ENCODE peak calls at places on chromosomes 13 and 19, in four cellular contexts. One of them, this sample, is unnamed. For H3K4me1, the result is how much of the 10 kb centered on the place peaks cover.

GRCh38 chr13:19984430-19985218 is 26.1 kb downstream of the ZMYM2 start:
- DNase-seq in GM23248: peak
- DNase-seq in neural progenitor cell: peak
- DNase-seq in IMR-90: peak
- DNase-seq in this sample: peak

GRCh38 chr13:106987435-106987800 is 419.5 kb upstream of the ARGLU1 start:
- DNase-seq in GM23248: no peak
- DNase-seq in neural progenitor cell: no peak
- DNase-seq in IMR-90: no peak
- DNase-seq in this sample: no peak

GRCh38 chr13:27978301-27978968 is 9.3 kb upstream of the CDX2 start:
- DNase-seq in GM23248: no peak
- DNase-seq in neural progenitor cell: peak
- DNase-seq in IMR-90: no peak
- DNase-seq in this sample: no peak

GRCh38 chr19:46818812-46819211 is 30.4 kb upstream of the SLC1A5 start:
- DNase-seq in GM23248: peak
- DNase-seq in neural progenitor cell: no peak
- DNase-seq in IMR-90: peak
- DNase-seq in this sample: peak

GRCh38 chr13:113843864-113844556 is 19.9 kb downstream of the GAS6 start:
- DNase-seq in GM23248: no peak
- DNase-seq in neural progenitor cell: no peak
- DNase-seq in IMR-90: no peak
- DNase-seq in this sample: no peak

GRCh38 chr13:113671066-113672001 is 4.3 kb downstream of the GRK1 start:
- DNase-seq in GM23248: no peak
- DNase-seq in neural progenitor cell: no peak
- DNase-seq in IMR-90: no peak
- DNase-seq in this sample: no peak

GRCh38 chr13:18971576-18972219 is 209.9 kb downstream of the TUBA3C start:
- DNase-seq in GM23248: no peak
- DNase-seq in neural progenitor cell: no peak
- DNase-seq in IMR-90: no peak
- DNase-seq in this sample: no peak

GRCh38 chr19:13843104-13843921 is 33.6 kb upstream of the NANOS3 start:
- DNase-seq in GM23248: peak
- DNase-seq in neural progenitor cell: peak
- DNase-seq in IMR-90: peak
- DNase-seq in this sample: peak

GRCh38 chr19:10430505-10431253 is 10.3 kb downstream of the PDE4A start:
- DNase-seq in GM23248: peak
- DNase-seq in neural progenitor cell: peak
- DNase-seq in IMR-90: peak
- DNase-seq in this sample: peak

GRCh38 chr13:22964245-22964966 is 216.4 kb upstream of the SGCG start:
- DNase-seq in GM23248: no peak
- DNase-seq in neural progenitor cell: no peak
- DNase-seq in IMR-90: no peak
- DNase-seq in this sample: no peak

GRCh38 chr19:32345261-32346207 is at the start of gene ZNF507:
- DNase-seq in GM23248: peak
- DNase-seq in neural progenitor cell: peak
- DNase-seq in IMR-90: peak
- DNase-seq in this sample: peak

GRCh38 chr13:110421696-110422395 is 114.8 kb downstream of the COL4A2 start:
- DNase-seq in GM23248: no peak
- DNase-seq in neural progenitor cell: no peak
- DNase-seq in IMR-90: peak
- DNase-seq in this sample: no peak

GRCh38 chr19:55466246-55466614 is 1.7 kb upstream of the C19orf85 start:
- DNase-seq in GM23248: no peak
- DNase-seq in neural progenitor cell: no peak
- DNase-seq in IMR-90: no peak
- DNase-seq in this sample: no peak

GRCh38 chr13:33015791-33016323 is 366 bp upstream of the KL start:
- DNase-seq in GM23248: peak
- DNase-seq in neural progenitor cell: peak
- DNase-seq in IMR-90: no peak
- DNase-seq in this sample: no peak

GRCh38 chr13:101624210-101624922 is 171.9 kb downstream of the ITGBL1 start:
- DNase-seq in GM23248: no peak
- DNase-seq in neural progenitor cell: peak
- DNase-seq in IMR-90: peak
- DNase-seq in this sample: no peak

GRCh38 chr19:8150178-8150865 is 930 bp upstream of the FBN3 start:
- DNase-seq in GM23248: no peak
- DNase-seq in neural progenitor cell: no peak
- DNase-seq in IMR-90: no peak
- DNase-seq in this sample: no peak
- H3K4me1 ChIP-seq in GM23248: under half
- H3K4me1 ChIP-seq in neural progenitor cell: under half
- H3K4me1 ChIP-seq in IMR-90: under half
- H3K4me1 ChIP-seq in this sample: under half

GRCh38 chr13:49347650-49348385 is 96.0 kb downstream of the CAB39L start:
- DNase-seq in GM23248: no peak
- DNase-seq in neural progenitor cell: no peak
- DNase-seq in IMR-90: no peak
- DNase-seq in this sample: no peak
- H3K9ac ChIP-seq in GM23248: no peak
- H3K9ac ChIP-seq in neural progenitor cell: no peak
- H3K9ac ChIP-seq in IMR-90: no peak
- H3K9ac ChIP-seq in this sample: no peak

GRCh38 chr13:35731471-35731870 is 255.0 kb upstream of the MAB21L1 start:
- DNase-seq in GM23248: no peak
- DNase-seq in neural progenitor cell: no peak
- DNase-seq in IMR-90: no peak
- DNase-seq in this sample: no peak
- H3K4me1 ChIP-seq in GM23248: under half
- H3K4me1 ChIP-seq in neural progenitor cell: under half
- H3K4me1 ChIP-seq in IMR-90: under half
- H3K4me1 ChIP-seq in this sample: under half

DNA sequence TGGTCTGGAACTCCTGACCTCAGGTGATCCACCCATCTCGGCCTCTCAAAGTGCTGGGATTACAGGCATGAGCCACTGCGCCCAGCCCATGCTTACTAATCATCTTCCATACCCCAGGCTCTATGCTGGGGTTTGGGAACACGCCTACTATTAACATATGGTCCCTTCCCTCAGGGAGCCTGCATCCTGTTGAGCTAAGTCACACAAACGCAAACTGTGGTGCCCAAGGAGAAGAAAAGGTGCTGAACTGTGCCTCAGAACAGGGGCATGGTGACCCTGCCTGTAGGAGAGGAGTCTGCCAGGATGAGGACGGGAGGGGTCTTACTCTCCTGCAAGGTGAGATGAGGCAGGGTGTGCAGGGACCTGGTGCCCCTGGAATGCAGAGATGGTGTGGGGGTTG is 5.6 kb downstream of the MICOS13 start:
- DNase-seq in GM23248: no peak
- DNase-seq in neural progenitor cell: no peak
- DNase-seq in IMR-90: no peak
- DNase-seq in this sample: no peak
- H3K9ac ChIP-seq in GM23248: no peak
- H3K9ac ChIP-seq in neural progenitor cell: no peak
- H3K9ac ChIP-seq in IMR-90: no peak
- H3K9ac ChIP-seq in this sample: no peak

GRCh38 chr19:38674388-38675133 is 27.1 kb downstream of the ACTN4 start:
- DNase-seq in GM23248: peak
- DNase-seq in neural progenitor cell: no peak
- DNase-seq in IMR-90: peak
- DNase-seq in this sample: no peak
- H3K4me1 ChIP-seq in GM23248: half or more
- H3K4me1 ChIP-seq in neural progenitor cell: under half
- H3K4me1 ChIP-seq in IMR-90: half or more
- H3K4me1 ChIP-seq in this sample: under half

DNA sequence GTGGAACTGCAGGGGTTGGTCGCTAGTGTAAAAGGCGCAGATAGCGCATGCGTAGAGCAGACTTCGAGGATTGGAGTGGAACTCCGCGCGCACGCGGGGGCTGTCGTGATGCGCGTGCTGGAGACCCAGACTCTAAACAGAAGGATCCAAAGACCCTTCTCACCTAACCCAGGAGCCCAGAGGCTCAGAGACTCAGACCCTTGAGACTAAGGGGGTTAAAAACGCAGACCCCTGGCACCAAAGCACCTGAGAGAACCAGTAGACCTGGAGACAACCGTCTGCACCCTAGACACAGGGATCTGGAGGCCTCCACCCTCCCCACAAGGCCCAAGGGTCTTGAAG is 567 bp upstream of the CTU1 start:
- DNase-seq in GM23248: no peak
- DNase-seq in neural progenitor cell: no peak
- DNase-seq in IMR-90: no peak
- DNase-seq in this sample: no peak
- H3K9ac ChIP-seq in GM23248: peak
- H3K9ac ChIP-seq in neural progenitor cell: no peak
- H3K9ac ChIP-seq in IMR-90: peak
- H3K9ac ChIP-seq in this sample: peak

DNA sequence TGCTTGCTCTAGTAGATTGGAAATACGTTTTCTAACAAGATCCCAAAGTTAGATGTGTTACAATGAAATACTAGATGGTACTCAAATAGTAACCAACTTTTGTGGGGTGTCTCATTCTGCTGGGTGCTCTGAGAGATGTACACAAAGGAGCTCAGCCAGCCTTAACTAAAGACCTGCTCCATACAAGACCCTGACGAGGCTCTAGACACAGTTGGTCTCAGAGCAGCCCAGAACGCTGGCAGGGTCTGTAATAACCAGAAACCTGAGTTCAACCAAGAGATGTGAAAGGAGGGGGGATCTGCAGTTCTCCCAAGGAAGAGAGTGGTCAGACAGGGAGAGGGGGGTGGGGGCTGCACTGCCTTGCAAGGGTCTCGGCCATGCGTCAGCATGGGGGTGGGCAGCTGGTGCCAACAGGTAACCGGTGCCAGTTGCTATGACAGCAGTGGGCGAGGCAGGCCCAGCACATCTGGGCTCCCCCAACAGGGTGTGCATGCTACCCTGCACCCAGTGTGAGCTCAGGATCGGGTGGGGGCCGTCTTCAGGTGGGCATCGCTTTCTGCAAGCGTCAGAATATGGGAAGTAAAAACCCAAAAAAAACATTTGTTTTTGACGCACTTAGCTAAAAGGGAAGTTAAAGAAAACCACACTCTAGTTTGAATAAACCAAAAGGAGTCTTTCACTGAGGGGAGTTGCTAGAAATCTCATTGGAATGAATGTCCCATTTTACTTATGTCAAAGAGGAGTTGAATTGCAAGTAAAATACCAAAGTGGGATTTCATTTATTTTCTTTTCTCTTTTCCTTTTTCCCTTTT is 68.0 kb upstream of the GPR183 start:
- DNase-seq in GM23248: no peak
- DNase-seq in neural progenitor cell: no peak
- DNase-seq in IMR-90: no peak
- DNase-seq in this sample: no peak
- H3K4me1 ChIP-seq in GM23248: under half
- H3K4me1 ChIP-seq in neural progenitor cell: under half
- H3K4me1 ChIP-seq in IMR-90: under half
- H3K4me1 ChIP-seq in this sample: under half

This sample was measured in adipocyte.